ENCODE peak calls at places on chromosomes 1 and 21, in five cellular contexts. V, L, Q, E and X are unnamed samples.

GRCh38 chr1:165068716-165069115 is 287.8 kb downstream of the LMX1A start:
- DNase-seq in Q (no peak), V (no peak), E (no peak), L (no peak), X (no peak)

GRCh38 chr1:218624051-218624450 is 278.9 kb downstream of the TGFB2 start:
- DNase-seq in V (no peak), E (no peak), L (no peak), Q (no peak), X (no peak)

GRCh38 chr1:30425046-30425445 is 298.3 kb downstream of the MATN1 start:
- DNase-seq in E (no peak), Q (no peak), L (no peak), V (no peak), X (no peak)

GRCh38 chr1:67771776-67772175 is 61.5 kb downstream of the GNG12 start:
- DNase-seq in E (no peak), L (no peak), V (peak; percentile 48), Q (no peak), X (no peak)

GRCh38 chr1:207321790-207322530 is 482 bp downstream of the CD55 start:
- DNase-seq in L (no peak), V (peak; percentile 37), Q (peak; percentile 58), E (no peak), X (no peak)

GRCh38 chr1:21262282-21263051 is 27.8 kb downstream of the ECE1 start:
- DNase-seq in L (no peak), E (peak; percentile 86), Q (no peak), V (peak; percentile 94), X (peak; percentile 75)

GRCh38 chr21:41866274-41866809 is 12.8 kb downstream of the PRDM15 start:
- DNase-seq in Q (no peak), L (no peak), E (no peak), V (no peak), X (no peak)

GRCh38 chr1:47137925-47138615 is 829 bp downstream of the CYP4A22 start:
- DNase-seq in E (no peak), V (no peak), Q (no peak), L (no peak), X (no peak)

GRCh38 chr1:168360151-168360550 is 79.5 kb downstream of the TBX19 start:
- DNase-seq in E (no peak), V (peak; percentile 25), Q (no peak), L (no peak), X (no peak)

GRCh38 chr21:41536827-41537103 is 28.8 kb upstream of the TMPRSS2 start:
- DNase-seq in L (no peak), Q (no peak), V (no peak), E (no peak), X (no peak)

DNA sequence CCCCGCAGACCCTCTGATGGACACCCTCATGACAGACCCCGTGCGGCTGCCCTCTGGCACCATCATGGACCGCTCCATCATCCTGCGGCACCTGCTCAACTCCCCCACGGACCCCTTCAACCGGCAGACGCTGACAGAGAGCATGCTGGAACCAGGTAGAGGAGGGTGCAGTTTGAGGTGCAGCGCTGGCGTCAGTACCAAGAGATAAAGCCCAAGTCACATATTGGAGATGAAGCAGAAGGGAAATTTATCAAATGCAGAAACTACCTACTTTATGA is 31.0 kb upstream of the KIF1B start:
- DNase-seq in L (no peak), Q (no peak), E (no peak), V (no peak), X (no peak)
- H3K4me3 ChIP-seq in L (no peak overlapping the region), Q (no peak overlapping the region), E (no peak overlapping the region), V (no peak overlapping the region), X (no peak overlapping the region)

GRCh38 chr1:33244809-33245186 is 11.5 kb upstream of the ZNF362 start:
- DNase-seq in L (no peak), E (no peak), V (no peak), Q (no peak), X (no peak)
- H3K4me3 ChIP-seq in L (no peak overlapping the region), E (no peak overlapping the region), V (no peak overlapping the region), Q (no peak overlapping the region), X (no peak overlapping the region)

DNA sequence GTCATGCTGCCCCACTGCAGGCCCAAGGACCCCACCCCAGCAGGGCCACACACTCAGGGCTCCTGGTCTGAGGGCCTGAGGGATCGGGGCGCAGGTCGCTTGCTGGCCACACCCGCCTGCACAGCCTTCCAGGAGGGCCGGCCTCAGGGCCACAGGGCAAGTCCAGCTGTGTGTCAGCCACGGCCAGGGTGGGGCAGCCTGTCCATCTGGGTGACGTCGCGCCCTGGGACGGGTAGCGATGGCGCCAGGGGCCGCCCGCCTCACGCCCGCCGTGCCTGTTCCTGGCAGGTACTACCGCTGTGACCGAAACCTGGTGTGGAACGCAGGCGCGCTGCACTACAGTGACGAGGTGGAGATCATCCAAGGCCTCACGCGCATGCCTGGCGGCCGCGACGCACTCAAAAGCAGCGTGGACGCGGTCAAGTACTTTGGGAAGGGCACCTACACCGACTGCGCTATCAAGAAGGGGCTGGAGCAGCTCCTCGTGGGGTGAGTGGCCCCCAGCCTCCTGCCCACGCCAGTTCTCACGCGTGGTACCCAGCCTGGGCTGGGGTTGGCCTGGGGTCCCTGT is 2.5 kb downstream of the COL6A1 start:
- DNase-seq in E (peak; percentile 64), Q (no peak), L (no peak), V (peak; percentile 61), X (no peak)
- H3K4me3 ChIP-seq in E (no peak overlapping the region), Q (no peak overlapping the region), L (no peak overlapping the region), V (peak overlapping the region; percentile 96), X (peak overlapping the region; percentile 98)

DNA sequence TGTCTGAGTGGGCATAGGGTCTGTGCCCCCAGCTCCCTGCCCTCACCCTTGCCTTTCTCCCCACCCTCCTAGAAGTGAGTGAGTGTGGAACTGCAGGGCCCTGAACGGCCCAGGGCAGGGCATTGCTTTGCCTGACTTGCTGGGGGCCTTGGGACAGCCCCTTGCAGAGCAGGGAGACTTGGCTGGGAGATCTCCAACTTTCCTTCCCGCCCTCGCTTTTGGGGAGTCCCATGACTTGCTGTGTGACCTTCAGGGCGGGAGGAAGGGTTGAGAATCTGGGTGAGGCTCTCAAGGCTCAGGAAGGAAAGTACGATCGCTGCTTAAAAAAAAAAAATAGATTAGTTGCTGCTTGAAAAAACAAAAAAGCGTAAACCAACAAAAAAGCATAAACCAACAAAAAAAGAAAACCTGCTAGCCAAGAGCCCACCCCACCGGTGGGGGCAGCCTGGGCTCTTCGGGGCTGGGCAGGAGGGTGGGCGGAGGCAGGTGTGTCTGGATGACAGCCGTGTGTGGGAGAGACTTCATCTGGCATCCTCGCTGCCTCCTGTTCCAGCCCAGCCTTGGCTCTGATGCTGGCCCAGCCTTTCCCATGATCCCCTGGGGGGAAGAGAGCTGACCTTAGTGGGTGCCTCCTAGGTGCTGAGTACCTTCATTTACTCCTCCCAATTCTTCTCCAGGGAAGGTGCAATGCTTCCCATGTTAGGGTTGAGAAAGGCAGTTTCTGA is 6.5 kb downstream of the NBL1 start:
- DNase-seq in E (no peak), L (no peak), Q (no peak), V (no peak), X (no peak)
- H3K4me3 ChIP-seq in E (no peak overlapping the region), L (no peak overlapping the region), Q (no peak overlapping the region), V (peak overlapping the region; percentile 15), X (no peak overlapping the region)

GRCh38 chr1:226652613-226653012 is 86.5 kb downstream of the ITPKB start:
- DNase-seq in E (peak; percentile 36), Q (no peak), L (no peak), V (no peak), X (no peak)

GRCh38 chr1:226651732-226652105 is 87.4 kb downstream of the ITPKB start:
- DNase-seq in L (no peak), E (peak; percentile 47), Q (no peak), V (no peak), X (no peak)

GRCh38 chr1:226654508-226655124 is 84.5 kb downstream of the ITPKB start:
- DNase-seq in L (no peak), E (peak; percentile 41), Q (no peak), V (no peak), X (no peak)

GRCh38 chr1:226654046-226654445 is 85.0 kb downstream of the ITPKB start:
- DNase-seq in V (peak; percentile 57), L (peak; percentile 48), Q (peak; percentile 42), E (peak; percentile 39), X (no peak)

DNA sequence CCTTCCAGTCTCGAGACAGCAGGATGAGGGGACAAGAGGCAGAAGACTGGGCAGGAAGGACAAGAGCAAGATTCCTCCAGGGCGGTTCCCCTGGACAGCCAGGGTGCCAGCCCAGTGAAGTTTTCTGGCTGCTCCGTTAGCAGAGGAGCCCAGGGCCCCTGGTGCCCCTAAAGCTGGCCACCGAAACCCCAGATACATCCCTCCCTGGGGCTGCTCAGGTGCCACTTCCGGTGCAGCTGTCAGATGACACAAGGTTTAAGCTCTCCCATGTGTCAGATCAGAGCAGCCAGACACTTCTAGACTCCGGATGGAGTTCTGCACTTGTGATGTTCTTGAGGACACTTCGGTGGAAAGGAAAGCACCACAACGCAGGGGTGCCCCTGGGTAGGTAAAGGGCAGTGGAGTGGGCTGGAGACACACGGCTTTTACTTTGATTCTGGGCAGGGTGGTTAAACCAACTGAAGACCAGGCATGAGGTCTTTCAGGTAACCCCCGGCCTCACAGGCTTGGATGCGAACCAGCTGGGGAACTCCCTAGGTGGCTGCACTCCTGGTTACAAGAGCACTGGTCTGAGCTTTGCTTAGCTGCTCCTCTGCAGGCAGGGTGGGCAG is 85.7 kb downstream of the ITPKB start:
- DNase-seq in E (peak; percentile 40), Q (peak; percentile 90), V (no peak), L (no peak), X (no peak)
- H3K4me3 ChIP-seq in E (no peak overlapping the region), Q (peak overlapping the region; percentile 55), V (no peak overlapping the region), L (no peak overlapping the region), X (no peak overlapping the region)

GRCh38 chr1:201022178-201022823 is 1.2 kb downstream of the KIF21B start:
- DNase-seq in V (no peak), Q (peak; percentile 31), E (no peak), L (no peak), X (no peak)

GRCh38 chr1:201020647-201021332 is 2.7 kb downstream of the KIF21B start:
- DNase-seq in L (no peak), V (no peak), Q (peak; percentile 61), E (no peak), X (no peak)

GRCh38 chr1:201022824-201023516 is 544 bp downstream of the KIF21B start:
- DNase-seq in Q (peak; percentile 67), L (no peak), E (no peak), V (no peak), X (no peak)

GRCh38 chr1:201020040-201020591 is 3.4 kb downstream of the KIF21B start:
- DNase-seq in V (no peak), L (no peak), E (no peak), Q (peak; percentile 73), X (no peak)

DNA sequence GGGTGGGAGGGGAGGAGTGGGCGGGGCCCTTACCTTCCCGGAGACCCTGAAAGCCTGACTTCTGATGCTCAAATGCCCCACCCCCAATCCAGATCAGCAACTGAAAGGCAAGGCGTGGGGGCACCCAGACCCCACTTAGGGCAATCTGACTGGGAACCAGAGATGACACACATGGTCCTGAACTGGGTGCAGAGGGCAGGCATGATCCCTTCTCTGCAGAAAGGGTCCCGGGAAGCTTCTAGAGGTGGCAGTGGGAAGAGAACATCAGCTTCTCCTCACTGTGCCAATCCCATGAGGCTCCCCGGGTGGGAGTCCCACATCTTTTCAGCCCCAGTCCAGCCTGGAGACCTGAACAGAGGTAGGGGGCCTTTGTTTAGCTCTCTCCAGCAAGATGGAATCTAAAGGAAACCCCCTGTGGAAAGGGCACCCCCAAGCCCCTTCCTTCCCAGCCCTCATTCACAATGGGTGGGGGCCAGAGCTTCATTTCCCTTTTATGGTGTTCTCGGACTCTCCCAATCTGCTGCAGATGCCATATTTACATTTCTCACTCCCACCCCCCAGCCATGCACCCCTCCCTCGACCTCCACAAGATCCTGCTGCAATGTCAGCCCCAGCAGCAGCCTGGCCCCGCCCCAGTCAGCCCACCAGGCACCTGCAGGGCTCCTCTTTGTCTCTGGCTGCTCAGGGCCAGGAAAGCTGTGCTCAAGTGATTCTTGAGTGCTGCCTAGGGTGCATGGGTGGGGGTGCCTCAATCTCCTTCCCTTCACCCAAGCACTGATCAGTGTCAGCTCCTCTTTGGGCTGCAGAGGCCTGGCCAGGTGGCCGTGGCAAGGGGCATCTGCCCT is 2.0 kb downstream of the KIF21B start:
- DNase-seq in V (no peak), E (no peak), Q (peak; percentile 43), L (no peak), X (no peak)
- H3K4me3 ChIP-seq in V (no peak overlapping the region), E (no peak overlapping the region), Q (peak overlapping the region; percentile 86), L (no peak overlapping the region), X (no peak overlapping the region)

GRCh38 chr1:156749429-156750118 is 1.9 kb downstream of the HDGF start:
- DNase-seq in E (no peak), L (no peak), V (no peak), Q (no peak), X (no peak)
- H3K4me3 ChIP-seq in E (peak overlapping the region; percentile 69), L (no peak overlapping the region), V (peak overlapping the region; percentile 97), Q (peak overlapping the region; percentile 89), X (peak overlapping the region; percentile 79)